ENCODE peak calls at places on chromosomes 16 and 17, in eight cellular contexts. G is activated naive CD4-positive, alpha-beta T cell treated with anti-CD3 and anti-CD28 coated beads, Interleukin-2, amount 50 U/mL, for 16 hours; M is astrocyte; C is fibroblast of the aortic adventitia; A is transverse colon; U is A549; V is K562; T is GM20000. K is an unnamed sample.

GRCh38 chr17:55285340-55286301 is 20.9 kb downstream of the HLF start:
- DNase-seq in G (no peak), M (peak; percentile 27), C (peak; percentile 90), A (peak; percentile 87), U (peak; percentile 46), V (no peak), T (no peak), K (peak; percentile 11)

GRCh38 chr17:37671813-37672544 is 28.7 kb upstream of the DDX52 start:
- DNase-seq in G (no peak), M (peak; percentile 89), C (peak; percentile 65), A (no peak), U (peak; percentile 77), V (no peak), T (no peak), K (peak; percentile 87)

GRCh38 chr16:31428277-31428597 is at the start of gene COX6A2:
- DNase-seq in G (no peak), M (no peak), C (no peak), A (no peak), U (no peak), V (no peak), T (no peak), K (no peak)

GRCh38 chr17:81722184-81723120 is 10.4 kb downstream of the SLC25A10 start:
- DNase-seq in G (no peak), M (no peak), C (peak; percentile 24), A (peak; percentile 93), U (no peak), V (peak; percentile 80), T (no peak), K (no peak)

GRCh38 chr17:48995871-48996695 is 1.1 kb upstream of the IGF2BP1 start:
- DNase-seq in G (peak; percentile 17), M (no peak), C (no peak), A (no peak), U (peak; percentile 98), V (peak; percentile 94), T (peak; percentile 64), K (no peak)

GRCh38 chr16:62913924-62914323 is 877.7 kb upstream of the CDH8 start:
- DNase-seq in G (no peak), M (no peak), C (no peak), A (no peak), U (no peak), V (no peak), T (no peak), K (no peak)

GRCh38 chr17:40329981-40330794 is 21.2 kb downstream of the RARA start:
- DNase-seq in G (no peak), M (no peak), C (no peak), A (peak; percentile 60), U (no peak), V (no peak), T (no peak), K (no peak)

GRCh38 chr17:56936697-56937322 is 23.0 kb upstream of the TRIM25 start:
- DNase-seq in G (no peak), M (no peak), C (no peak), A (no peak), U (no peak), V (no peak), T (no peak), K (no peak)

GRCh38 chr17:42979511-42980273 is at the start of gene PTGES3L:
- DNase-seq in G (peak; percentile 34), M (peak; percentile 36), C (peak; percentile 27), A (peak; percentile 63), U (peak; percentile 48), V (peak; percentile 83), T (peak; percentile 84), K (no peak)

GRCh38 chr16:52435573-52435972 is 111.4 kb downstream of the TOX3 start:
- DNase-seq in G (no peak), M (no peak), C (no peak), A (no peak), U (no peak), V (no peak), T (no peak), K (no peak)

GRCh38 chr17:32946375-32947135 is 18.6 kb downstream of the TMEM98 start:
- DNase-seq in G (no peak), M (no peak), C (no peak), A (no peak), U (no peak), V (peak; percentile 47), T (no peak), K (no peak)

GRCh38 chr17:31374083-31374447 is 17.4 kb upstream of the RAB11FIP4 start:
- DNase-seq in G (no peak), M (no peak), C (no peak), A (no peak), U (no peak), V (no peak), T (no peak), K (no peak)